ENCODE peak calls at places on chromosome 15, in five cellular contexts. E is NCI-H1436; N is NCI-H345; C is stimulated activated naive CD4-positive, alpha-beta T cell treated with Interleukin-2 at 50 U/mL for 16 hours; W is T-helper 17 cell. Y is an unnamed sample.
A peak's percentile ranks its signal among the peaks of the same experiment; 100 is the strongest.

GRCh38 chr15:74795961-74796625 is 14.2 kb downstream of the CSK start:
- DNase-seq in E (no peak), C (peak; percentile 28), W (no peak), N (no peak), Y (no peak)

GRCh38 chr15:65409284-65409631 is 13.5 kb downstream of the IGDCC4 start:
- DNase-seq in N (no peak), C (no peak), E (no peak), W (no peak), Y (no peak)

GRCh38 chr15:93028111-93028631 is 60.8 kb downstream of the RGMA start:
- DNase-seq in E (no peak), W (no peak), N (no peak), C (no peak), Y (no peak)

GRCh38 chr15:80645494-80646065 is 49.5 kb upstream of the ABHD17C start:
- DNase-seq in W (no peak), N (no peak), E (no peak), C (no peak), Y (no peak)

GRCh38 chr15:44596511-44597010 is 59.6 kb downstream of the EIF3J start:
- DNase-seq in E (no peak), W (no peak), C (no peak), N (no peak), Y (no peak)

GRCh38 chr15:51401872-51402517 is 60.5 kb downstream of the GLDN start:
- DNase-seq in W (no peak), C (no peak), E (no peak), N (no peak), Y (no peak)

GRCh38 chr15:63833246-63833696 is 477 bp downstream of the HERC1 start:
- DNase-seq in C (peak; percentile 23), E (no peak), N (no peak), W (no peak), Y (peak; percentile 38)

GRCh38 chr15:101115887-101116680 is 135.8 kb downstream of the CHSY1 start:
- DNase-seq in C (no peak), N (no peak), E (no peak), W (no peak), Y (no peak)

GRCh38 chr15:74383695-74384565 is 16.5 kb upstream of the CYP11A1 start:
- DNase-seq in N (no peak), E (no peak), C (peak; percentile 55), W (peak; percentile 16), Y (no peak)

GRCh38 chr15:52649686-52650085 is 29.5 kb downstream of the ATOSA start:
- DNase-seq in E (no peak), N (no peak), C (no peak), W (no peak), Y (no peak)

GRCh38 chr15:77499087-77499765 is 78.5 kb downstream of the HMG20A start:
- DNase-seq in C (no peak), N (no peak), W (no peak), E (no peak), Y (no peak)

GRCh38 chr15:31328999-31329639 is 2.5 kb downstream of the KLF13 start:
- DNase-seq in W (peak; percentile 41), C (peak; percentile 29), N (peak; percentile 40), E (no peak), Y (no peak)

GRCh38 chr15:38539008-38539343 is 25.6 kb downstream of the RASGRP1 start:
- DNase-seq in N (no peak), W (no peak), C (no peak), E (no peak), Y (no peak)

GRCh38 chr15:62119926-62120273 is 45.2 kb downstream of the C2CD4B start:
- DNase-seq in C (no peak), E (no peak), N (no peak), W (no peak), Y (no peak)

GRCh38 chr15:74312445-74313007 is 54.9 kb downstream of the CYP11A1 start:
- DNase-seq in W (no peak), C (no peak), N (peak; percentile 94), E (peak; percentile 93), Y (no peak)

GRCh38 chr15:68028137-68028771 is 25.9 kb upstream of the PIAS1 start:
- DNase-seq in C (no peak), W (no peak), N (no peak), E (no peak), Y (no peak)

GRCh38 chr15:52682200-52682599 is 3.0 kb upstream of the ATOSA start:
- DNase-seq in C (no peak), E (no peak), W (no peak), N (no peak), Y (no peak)

GRCh38 chr15:23038741-23039150 is 623 bp downstream of the TUBGCP5 start:
- DNase-seq in W (no peak), C (no peak), N (peak; percentile 18), E (no peak), Y (no peak)